ENCODE peak calls at places on chromosomes 3 and 15, in four cellular contexts. C, V, M and K are unnamed samples.

GRCh38 chr15:88619796-88620195 is 1.3 kb upstream of the AEN start:
- DNase-seq in C (no peak), M (no peak), V (no peak), K (no peak)

GRCh38 chr3:128466840-128467541 is at the start of gene DNAJB8:
- DNase-seq in M (no peak), V (no peak), C (no peak), K (no peak)

GRCh38 chr3:127857270-127857801 is 35.0 kb upstream of the MGLL start:
- DNase-seq in M (no peak), C (no peak), V (no peak), K (no peak)

GRCh38 chr3:184373422-184373821 is 4.6 kb downstream of the THPO start:
- DNase-seq in V (no peak), C (peak), M (no peak), K (no peak)

GRCh38 chr15:59191855-59192237 is 14.8 kb upstream of the LDHAL6B start:
- DNase-seq in V (peak), C (no peak), M (no peak), K (no peak)

GRCh38 chr15:42457445-42458442 is 33.2 kb downstream of the ZNF106 start:
- DNase-seq in M (no peak), C (peak), V (no peak), K (peak)

GRCh38 chr15:88835646-88836045 is 32.4 kb downstream of the ACAN start:
- DNase-seq in V (no peak), M (no peak), C (no peak), K (no peak)

GRCh38 chr15:46409879-46410278 is 775.0 kb downstream of the SQOR start:
- DNase-seq in C (no peak), M (no peak), V (no peak), K (no peak)

GRCh38 chr3:42735021-42735420 is 32.4 kb upstream of the HHATL start:
- DNase-seq in M (no peak), V (no peak), C (no peak), K (no peak)

GRCh38 chr15:82317091-82317489 is 32.2 kb downstream of the GOLGA6L10 start:
- DNase-seq in V (no peak), C (peak), M (no peak), K (no peak)

GRCh38 chr3:56747150-56747549 is 54.6 kb downstream of the ARHGEF3 start:
- DNase-seq in V (no peak), M (no peak), C (no peak), K (no peak)

GRCh38 chr15:98649621-98649995 is 1.3 kb downstream of the IGF1R start:
- DNase-seq in M (peak), C (peak), V (peak), K (peak)

GRCh38 chr15:92012368-92012629 is 158.8 kb downstream of the SLCO3A1 start:
- DNase-seq in M (no peak), C (no peak), V (no peak), K (no peak)

GRCh38 chr3:195133462-195133861 is 137.5 kb downstream of the XXYLT1 start:
- DNase-seq in C (peak), V (no peak), M (no peak), K (no peak)

GRCh38 chr3:112002458-112002971 is 3.8 kb downstream of the TAGLN3 start:
- DNase-seq in M (no peak), C (no peak), V (no peak), K (no peak)

GRCh38 chr3:151276038-151277027 is 2.0 kb downstream of the P2RY14 start:
- DNase-seq in V (no peak), C (no peak), M (no peak), K (no peak)

GRCh38 chr3:31227152-31227581 is 305.6 kb upstream of the STT3B start:
- DNase-seq in M (no peak), C (no peak), V (no peak), K (no peak)

GRCh38 chr3:143637133-143637532 is 211.1 kb downstream of the SLC9A9 start:
- DNase-seq in V (no peak), M (no peak), C (no peak), K (no peak)

GRCh38 chr15:75836953-75837321 is 6.3 kb upstream of the UBE2Q2 start:
- DNase-seq in M (no peak), V (no peak), C (no peak), K (no peak)

GRCh38 chr15:81809543-81809942 is 236.3 kb downstream of the MEX3B start:
- DNase-seq in M (peak), V (peak), C (no peak), K (no peak)

GRCh38 chr15:36742696-36743095 is 163.3 kb downstream of the CDIN1 start:
- DNase-seq in M (no peak), C (no peak), V (no peak), K (no peak)

GRCh38 chr3:195129644-195130492 is 141.1 kb downstream of the XXYLT1 start:
- DNase-seq in V (no peak), M (no peak), C (no peak), K (no peak)

GRCh38 chr15:89756897-89757296 is 5.8 kb upstream of the MESP1 start:
- DNase-seq in C (no peak), M (no peak), V (no peak), K (no peak)

GRCh38 chr15:72269739-72270138 is 2.6 kb downstream of the PARP6 start:
- DNase-seq in M (no peak), C (no peak), V (no peak), K (no peak)

GRCh38 chr3:150544040-150544439 is 2.3 kb downstream of the SERP1 start:
- DNase-seq in V (no peak), C (no peak), M (no peak), K (no peak)

GRCh38 chr3:31896643-31897433 is 84.2 kb downstream of the OSBPL10 start:
- DNase-seq in C (no peak), M (no peak), V (no peak), K (no peak)

GRCh38 chr15:81281925-81282895 is 41.7 kb downstream of the STARD5 start:
- DNase-seq in C (no peak), M (no peak), V (no peak), K (peak)

GRCh38 chr3:29914861-29915524 is 634.1 kb downstream of the RBMS3 start:
- DNase-seq in M (no peak), C (no peak), V (no peak), K (no peak)

GRCh38 chr3:114809668-114810413 is 337.2 kb downstream of the ZBTB20 start:
- DNase-seq in V (no peak), C (no peak), M (no peak), K (peak)
- H3K27ac ChIP-seq in V (no peak), C (no peak), M (no peak), K (peak)

GRCh38 chr3:192409203-192409837 is 318.0 kb downstream of the FGF12 start:
- DNase-seq in V (peak), C (peak), M (peak), K (peak)
- H3K27ac ChIP-seq in V (peak), C (peak), M (peak), K (peak)

GRCh38 chr3:130925628-130926027 is 31.7 kb downstream of the ATP2C1 start:
- DNase-seq in C (no peak), V (no peak), M (no peak), K (no peak)
- H3K27ac ChIP-seq in C (no peak), V (peak), M (no peak), K (no peak)

GRCh38 chr3:124999897-125000296 is 55.9 kb downstream of the HEG1 start:
- DNase-seq in C (no peak), M (no peak), V (no peak), K (no peak)
- H3K27ac ChIP-seq in C (peak), M (no peak), V (no peak), K (no peak)

GRCh38 chr15:48643236-48643635 is 2.3 kb downstream of the FBN1 start:
- DNase-seq in C (no peak), V (no peak), M (no peak), K (no peak)
- H3K27ac ChIP-seq in C (peak), V (no peak), M (no peak), K (no peak)

GRCh38 chr3:134319894-134320293 is 54.4 kb downstream of the AMOTL2 start:
- DNase-seq in V (no peak), M (no peak), C (no peak), K (no peak)
- H3K27ac ChIP-seq in V (no peak), M (no peak), C (no peak), K (no peak)

DNA sequence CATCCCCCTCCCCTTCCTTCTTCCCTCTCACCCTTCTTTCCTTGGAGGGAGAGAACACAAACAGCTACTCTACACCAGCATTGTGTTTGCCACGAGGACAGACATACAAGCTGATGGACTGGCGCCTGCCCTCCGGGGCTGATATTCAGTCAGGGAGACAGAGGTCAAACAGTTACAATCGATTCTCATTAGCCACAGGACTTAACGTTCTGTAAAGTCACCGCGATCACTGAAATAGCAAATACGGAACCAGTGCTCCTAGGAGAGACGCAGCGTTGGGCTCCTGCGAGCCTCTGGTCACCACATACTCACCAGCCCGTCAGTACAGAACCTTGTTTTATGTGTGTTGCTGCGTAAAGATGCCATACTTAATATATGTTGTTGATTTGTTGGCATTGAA is 108.8 kb downstream of the LRRK1 start:
- DNase-seq in M (peak), V (no peak), C (peak), K (peak)
- H3K27ac ChIP-seq in M (no peak), V (no peak), C (no peak), K (no peak)